ENCODE peak calls at places on chromosomes 2 and 18, in ten cellular contexts. One of them, this sample, is unnamed.
A peak's percentile ranks its signal among the peaks of the same experiment; 100 is the strongest.

GRCh38 chr2:109063326-109063670 is 65.7 kb upstream of the SH3RF3 start:
- DNase-seq in GM06990: no peak
- DNase-seq in neural progenitor cell: no peak
- DNase-seq in fibroblast of mammary gland: no peak
- DNase-seq in astrocyte of the cerebellum: no peak
- DNase-seq in fibroblast of the aortic adventitia: no peak
- DNase-seq in lower leg skin: peak; percentile 77
- DNase-seq in left ventricle myocardium inferior: no peak
- DNase-seq in fibroblast of pulmonary artery: no peak
- DNase-seq in heart right ventricle: no peak
- DNase-seq in this sample: no peak

GRCh38 chr2:196750977-196751631 is 48.4 kb downstream of the GTF3C3 start:
- DNase-seq in GM06990: peak; percentile 27
- DNase-seq in neural progenitor cell: peak; percentile 80
- DNase-seq in fibroblast of mammary gland: peak; percentile 67
- DNase-seq in astrocyte of the cerebellum: peak; percentile 22
- DNase-seq in fibroblast of the aortic adventitia: peak; percentile 76
- DNase-seq in lower leg skin: no peak
- DNase-seq in left ventricle myocardium inferior: peak; percentile 43
- DNase-seq in fibroblast of pulmonary artery: peak; percentile 81
- DNase-seq in heart right ventricle: peak; percentile 46
- DNase-seq in this sample: peak; percentile 28

GRCh38 chr18:62388855-62389760 is 64.0 kb downstream of the TNFRSF11A start:
- DNase-seq in GM06990: no peak
- DNase-seq in neural progenitor cell: no peak
- DNase-seq in fibroblast of mammary gland: no peak
- DNase-seq in astrocyte of the cerebellum: no peak
- DNase-seq in fibroblast of the aortic adventitia: peak; percentile 39
- DNase-seq in lower leg skin: no peak
- DNase-seq in left ventricle myocardium inferior: no peak
- DNase-seq in fibroblast of pulmonary artery: no peak
- DNase-seq in heart right ventricle: no peak
- DNase-seq in this sample: no peak

GRCh38 chr18:39311111-39311712 is 1745.6 kb upstream of the CELF4 start:
- DNase-seq in GM06990: no peak
- DNase-seq in neural progenitor cell: no peak
- DNase-seq in fibroblast of mammary gland: no peak
- DNase-seq in astrocyte of the cerebellum: no peak
- DNase-seq in fibroblast of the aortic adventitia: no peak
- DNase-seq in lower leg skin: no peak
- DNase-seq in left ventricle myocardium inferior: no peak
- DNase-seq in fibroblast of pulmonary artery: no peak
- DNase-seq in heart right ventricle: no peak
- DNase-seq in this sample: no peak

GRCh38 chr2:68317971-68318685 is 1.6 kb downstream of the CNRIP1 start:
- DNase-seq in GM06990: no peak
- DNase-seq in neural progenitor cell: peak; percentile 15
- DNase-seq in fibroblast of mammary gland: peak; percentile 29
- DNase-seq in astrocyte of the cerebellum: no peak
- DNase-seq in fibroblast of the aortic adventitia: peak; percentile 13
- DNase-seq in lower leg skin: no peak
- DNase-seq in left ventricle myocardium inferior: peak; percentile 15
- DNase-seq in fibroblast of pulmonary artery: peak; percentile 3
- DNase-seq in heart right ventricle: peak; percentile 6
- DNase-seq in this sample: no peak

GRCh38 chr2:32760628-32761027 is 132.8 kb downstream of the TTC27 start:
- DNase-seq in GM06990: no peak
- DNase-seq in neural progenitor cell: peak; percentile 48
- DNase-seq in fibroblast of mammary gland: no peak
- DNase-seq in astrocyte of the cerebellum: no peak
- DNase-seq in fibroblast of the aortic adventitia: no peak
- DNase-seq in lower leg skin: no peak
- DNase-seq in left ventricle myocardium inferior: no peak
- DNase-seq in fibroblast of pulmonary artery: no peak
- DNase-seq in heart right ventricle: no peak
- DNase-seq in this sample: no peak

GRCh38 chr2:26678026-26678425 is 14.5 kb upstream of the KCNK3 start:
- DNase-seq in GM06990: no peak
- DNase-seq in neural progenitor cell: no peak
- DNase-seq in fibroblast of mammary gland: peak; percentile 35
- DNase-seq in astrocyte of the cerebellum: no peak
- DNase-seq in fibroblast of the aortic adventitia: peak; percentile 33
- DNase-seq in lower leg skin: no peak
- DNase-seq in left ventricle myocardium inferior: no peak
- DNase-seq in fibroblast of pulmonary artery: no peak
- DNase-seq in heart right ventricle: no peak
- DNase-seq in this sample: no peak

GRCh38 chr2:64697286-64698023 is 43.7 kb upstream of the SERTAD2 start:
- DNase-seq in GM06990: no peak
- DNase-seq in neural progenitor cell: no peak
- DNase-seq in fibroblast of mammary gland: peak; percentile 11
- DNase-seq in astrocyte of the cerebellum: no peak
- DNase-seq in fibroblast of the aortic adventitia: peak; percentile 46
- DNase-seq in lower leg skin: no peak
- DNase-seq in left ventricle myocardium inferior: no peak
- DNase-seq in fibroblast of pulmonary artery: peak; percentile 28
- DNase-seq in heart right ventricle: no peak
- DNase-seq in this sample: no peak

GRCh38 chr2:196821195-196821594 is 12.0 kb upstream of the C2orf66 start:
- DNase-seq in GM06990: no peak
- DNase-seq in neural progenitor cell: no peak
- DNase-seq in fibroblast of mammary gland: peak; percentile 74
- DNase-seq in astrocyte of the cerebellum: no peak
- DNase-seq in fibroblast of the aortic adventitia: peak; percentile 59
- DNase-seq in lower leg skin: no peak
- DNase-seq in left ventricle myocardium inferior: no peak
- DNase-seq in fibroblast of pulmonary artery: peak; percentile 64
- DNase-seq in heart right ventricle: no peak
- DNase-seq in this sample: no peak

GRCh38 chr18:12076424-12077140 is 17.1 kb upstream of the ANKRD62 start:
- DNase-seq in GM06990: peak; percentile 35
- DNase-seq in neural progenitor cell: peak; percentile 86
- DNase-seq in fibroblast of mammary gland: peak; percentile 14
- DNase-seq in astrocyte of the cerebellum: no peak
- DNase-seq in fibroblast of the aortic adventitia: peak; percentile 14
- DNase-seq in lower leg skin: no peak
- DNase-seq in left ventricle myocardium inferior: no peak
- DNase-seq in fibroblast of pulmonary artery: peak; percentile 29
- DNase-seq in heart right ventricle: no peak
- DNase-seq in this sample: no peak

GRCh38 chr18:40102903-40103302 is 1852.1 kb upstream of the PIK3C3 start:
- DNase-seq in GM06990: no peak
- DNase-seq in neural progenitor cell: no peak
- DNase-seq in fibroblast of mammary gland: no peak
- DNase-seq in astrocyte of the cerebellum: no peak
- DNase-seq in fibroblast of the aortic adventitia: no peak
- DNase-seq in lower leg skin: no peak
- DNase-seq in left ventricle myocardium inferior: no peak
- DNase-seq in fibroblast of pulmonary artery: no peak
- DNase-seq in heart right ventricle: no peak
- DNase-seq in this sample: no peak

GRCh38 chr2:36277876-36278523 is 77.6 kb upstream of the CRIM1 start:
- DNase-seq in GM06990: no peak
- DNase-seq in neural progenitor cell: no peak
- DNase-seq in fibroblast of mammary gland: no peak
- DNase-seq in astrocyte of the cerebellum: no peak
- DNase-seq in fibroblast of the aortic adventitia: no peak
- DNase-seq in lower leg skin: no peak
- DNase-seq in left ventricle myocardium inferior: no peak
- DNase-seq in fibroblast of pulmonary artery: no peak
- DNase-seq in heart right ventricle: no peak
- DNase-seq in this sample: no peak

GRCh38 chr2:385061-385460 is 97.2 kb upstream of the ALKAL2 start:
- DNase-seq in GM06990: no peak
- DNase-seq in neural progenitor cell: no peak
- DNase-seq in fibroblast of mammary gland: no peak
- DNase-seq in astrocyte of the cerebellum: no peak
- DNase-seq in fibroblast of the aortic adventitia: no peak
- DNase-seq in lower leg skin: no peak
- DNase-seq in left ventricle myocardium inferior: no peak
- DNase-seq in fibroblast of pulmonary artery: no peak
- DNase-seq in heart right ventricle: no peak
- DNase-seq in this sample: no peak

GRCh38 chr2:381181-381580 is 93.3 kb upstream of the ALKAL2 start:
- DNase-seq in GM06990: no peak
- DNase-seq in neural progenitor cell: no peak
- DNase-seq in fibroblast of mammary gland: no peak
- DNase-seq in astrocyte of the cerebellum: no peak
- DNase-seq in fibroblast of the aortic adventitia: no peak
- DNase-seq in lower leg skin: no peak
- DNase-seq in left ventricle myocardium inferior: no peak
- DNase-seq in fibroblast of pulmonary artery: no peak
- DNase-seq in heart right ventricle: no peak
- DNase-seq in this sample: no peak

GRCh38 chr2:381919-382833 is 94.3 kb upstream of the ALKAL2 start:
- DNase-seq in GM06990: no peak
- DNase-seq in neural progenitor cell: no peak
- DNase-seq in fibroblast of mammary gland: no peak
- DNase-seq in astrocyte of the cerebellum: no peak
- DNase-seq in fibroblast of the aortic adventitia: no peak
- DNase-seq in lower leg skin: no peak
- DNase-seq in left ventricle myocardium inferior: no peak
- DNase-seq in fibroblast of pulmonary artery: no peak
- DNase-seq in heart right ventricle: no peak
- DNase-seq in this sample: no peak

GRCh38 chr2:383888-384287 is 96.0 kb upstream of the ALKAL2 start:
- DNase-seq in GM06990: no peak
- DNase-seq in neural progenitor cell: no peak
- DNase-seq in fibroblast of mammary gland: no peak
- DNase-seq in astrocyte of the cerebellum: no peak
- DNase-seq in fibroblast of the aortic adventitia: no peak
- DNase-seq in lower leg skin: no peak
- DNase-seq in left ventricle myocardium inferior: no peak
- DNase-seq in fibroblast of pulmonary artery: no peak
- DNase-seq in heart right ventricle: no peak
- DNase-seq in this sample: no peak

DNA sequence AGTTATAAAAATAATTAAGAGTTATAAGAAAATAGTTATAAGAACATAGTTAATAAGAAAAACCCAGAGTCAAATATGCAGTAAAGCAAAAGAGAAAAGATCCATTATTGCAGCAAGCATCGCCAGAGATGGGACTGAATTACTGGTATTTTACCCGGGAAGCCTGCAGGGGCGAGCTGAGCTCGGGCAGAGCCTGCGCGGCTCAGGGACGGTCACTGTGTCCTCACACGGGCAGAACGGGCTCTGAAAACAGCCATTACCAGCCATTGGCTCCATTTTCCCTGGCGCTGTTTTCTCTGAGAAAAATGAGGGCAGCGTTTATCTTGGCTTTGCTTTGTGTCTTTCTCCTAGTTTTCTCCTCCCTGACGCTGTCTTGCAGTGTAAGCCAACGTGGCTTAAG is 95.3 kb upstream of the ALKAL2 start:
- DNase-seq in GM06990: no peak
- DNase-seq in neural progenitor cell: peak; percentile 59
- DNase-seq in fibroblast of mammary gland: no peak
- DNase-seq in astrocyte of the cerebellum: no peak
- DNase-seq in fibroblast of the aortic adventitia: no peak
- DNase-seq in lower leg skin: no peak
- DNase-seq in left ventricle myocardium inferior: no peak
- DNase-seq in fibroblast of pulmonary artery: no peak
- DNase-seq in heart right ventricle: no peak
- DNase-seq in this sample: no peak
- TF ChIP-seq CTCF in GM06990: no peak
- TF ChIP-seq CTCF in neural progenitor cell: peak; percentile 25
- TF ChIP-seq CTCF in fibroblast of mammary gland: no peak
- TF ChIP-seq CTCF in astrocyte of the cerebellum: no peak
- TF ChIP-seq CTCF in fibroblast of the aortic adventitia: no peak
- TF ChIP-seq CTCF in lower leg skin: no peak
- TF ChIP-seq CTCF in left ventricle myocardium inferior: no peak
- TF ChIP-seq CTCF in fibroblast of pulmonary artery: no peak
- TF ChIP-seq CTCF in heart right ventricle: no peak
- TF ChIP-seq CTCF in this sample: no peak

DNA sequence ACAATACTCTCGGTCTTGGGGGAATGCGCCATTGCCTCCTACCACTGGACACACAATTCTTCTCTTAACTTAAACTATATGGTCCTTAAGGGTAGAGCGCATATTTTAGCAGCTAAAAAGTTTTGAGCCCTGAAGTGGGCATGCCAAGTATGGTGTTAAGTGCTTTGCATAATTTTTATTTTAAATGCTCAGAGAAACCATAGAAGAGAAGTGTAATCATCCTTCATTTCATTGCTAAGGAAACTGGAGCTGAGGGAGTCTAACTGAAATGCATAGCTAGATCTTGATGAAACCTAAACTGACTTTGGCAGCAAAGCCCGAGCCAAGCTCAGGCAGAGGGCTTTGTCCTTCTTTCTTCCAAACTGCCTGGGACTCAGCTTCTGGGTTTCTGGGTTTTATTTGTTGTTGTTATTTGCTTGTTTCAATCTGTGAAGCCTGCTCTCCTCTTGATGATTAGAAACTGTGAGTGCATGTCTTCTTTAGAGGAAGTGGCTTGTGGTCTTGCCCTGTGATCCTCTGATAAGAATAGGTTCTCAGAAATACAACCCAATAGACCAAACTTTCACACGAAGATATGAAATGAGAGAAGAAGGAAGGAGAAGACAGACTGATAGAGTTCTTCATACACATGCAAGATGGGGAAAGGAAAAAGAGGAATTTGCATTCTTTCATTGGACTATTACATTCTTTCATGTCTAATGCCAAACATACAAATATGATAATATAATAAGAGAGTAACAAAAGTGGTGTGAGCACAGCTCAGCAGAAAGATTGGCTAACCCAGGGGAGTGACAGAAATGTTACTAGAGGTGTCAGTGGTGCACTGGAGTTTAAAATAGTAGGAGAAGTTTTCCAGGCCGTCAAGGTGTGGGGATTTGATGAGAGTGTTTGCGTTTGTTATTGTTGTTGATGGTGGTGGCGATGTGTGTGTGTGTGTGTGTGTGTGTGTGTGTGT is 7.5 kb upstream of the RNF144A start:
- DNase-seq in GM06990: peak; percentile 73
- DNase-seq in neural progenitor cell: no peak
- DNase-seq in fibroblast of mammary gland: no peak
- DNase-seq in astrocyte of the cerebellum: no peak
- DNase-seq in fibroblast of the aortic adventitia: no peak
- DNase-seq in lower leg skin: no peak
- DNase-seq in left ventricle myocardium inferior: no peak
- DNase-seq in fibroblast of pulmonary artery: no peak
- DNase-seq in heart right ventricle: no peak
- DNase-seq in this sample: no peak
- H3K4me3 ChIP-seq in GM06990: peak overlapping the region; percentile 21
- H3K4me3 ChIP-seq in neural progenitor cell: no peak overlapping the region
- H3K4me3 ChIP-seq in fibroblast of mammary gland: no peak overlapping the region
- H3K4me3 ChIP-seq in astrocyte of the cerebellum: no peak overlapping the region
- H3K4me3 ChIP-seq in fibroblast of the aortic adventitia: no peak overlapping the region
- H3K4me3 ChIP-seq in lower leg skin: no peak overlapping the region
- H3K4me3 ChIP-seq in left ventricle myocardium inferior: no peak overlapping the region
- H3K4me3 ChIP-seq in fibroblast of pulmonary artery: no peak overlapping the region
- H3K4me3 ChIP-seq in heart right ventricle: no peak overlapping the region
- H3K4me3 ChIP-seq in this sample: no peak overlapping the region

GRCh38 chr2:119208791-119209203 is 14.8 kb upstream of the STEAP3 start:
- DNase-seq in GM06990: no peak
- DNase-seq in neural progenitor cell: no peak
- DNase-seq in fibroblast of mammary gland: no peak
- DNase-seq in astrocyte of the cerebellum: no peak
- DNase-seq in fibroblast of the aortic adventitia: no peak
- DNase-seq in lower leg skin: no peak
- DNase-seq in left ventricle myocardium inferior: no peak
- DNase-seq in fibroblast of pulmonary artery: no peak
- DNase-seq in heart right ventricle: no peak
- DNase-seq in this sample: no peak
- TF ChIP-seq CTCF in GM06990: no peak
- TF ChIP-seq CTCF in neural progenitor cell: no peak
- TF ChIP-seq CTCF in fibroblast of mammary gland: no peak
- TF ChIP-seq CTCF in astrocyte of the cerebellum: peak; percentile 12
- TF ChIP-seq CTCF in fibroblast of the aortic adventitia: no peak
- TF ChIP-seq CTCF in lower leg skin: no peak
- TF ChIP-seq CTCF in left ventricle myocardium inferior: no peak
- TF ChIP-seq CTCF in fibroblast of pulmonary artery: no peak
- TF ChIP-seq CTCF in heart right ventricle: no peak
- TF ChIP-seq CTCF in this sample: no peak

GRCh38 chr2:216202602-216203250 is 93.6 kb downstream of the XRCC5 start:
- DNase-seq in GM06990: no peak
- DNase-seq in neural progenitor cell: no peak
- DNase-seq in fibroblast of mammary gland: no peak
- DNase-seq in astrocyte of the cerebellum: no peak
- DNase-seq in fibroblast of the aortic adventitia: no peak
- DNase-seq in lower leg skin: no peak
- DNase-seq in left ventricle myocardium inferior: no peak
- DNase-seq in fibroblast of pulmonary artery: no peak
- DNase-seq in heart right ventricle: no peak
- DNase-seq in this sample: no peak
- H3K4me3 ChIP-seq in GM06990: no peak overlapping the region
- H3K4me3 ChIP-seq in neural progenitor cell: no peak overlapping the region
- H3K4me3 ChIP-seq in fibroblast of mammary gland: no peak overlapping the region
- H3K4me3 ChIP-seq in astrocyte of the cerebellum: no peak overlapping the region
- H3K4me3 ChIP-seq in fibroblast of the aortic adventitia: no peak overlapping the region
- H3K4me3 ChIP-seq in lower leg skin: no peak overlapping the region
- H3K4me3 ChIP-seq in left ventricle myocardium inferior: no peak overlapping the region
- H3K4me3 ChIP-seq in fibroblast of pulmonary artery: no peak overlapping the region
- H3K4me3 ChIP-seq in heart right ventricle: no peak overlapping the region
- H3K4me3 ChIP-seq in this sample: no peak overlapping the region